ENCODE peak calls at places on chromosomes 6 and 20, in ten cellular contexts. L, V, K, S, U, D, Q, F, G and B are unnamed samples.

GRCh38 chr6:22036267-22036666 is 260.6 kb downstream of the PRL start:
- DNase-seq in S (peak; percentile 63), V (no peak), L (peak; percentile 58), D (peak; percentile 35), Q (peak; percentile 85), G (peak; percentile 45), U (peak; percentile 91), F (no peak), K (no peak), B (no peak)

GRCh38 chr6:116298968-116299367 is 19.2 kb upstream of the TSPYL1 start:
- DNase-seq in G (no peak), S (no peak), V (no peak), F (no peak), K (no peak), U (no peak), L (no peak), Q (no peak), D (no peak), B (no peak)

GRCh38 chr20:44186674-44187053 is 324 bp downstream of the JPH2 start:
- DNase-seq in F (no peak), L (no peak), Q (peak; percentile 41), D (no peak), V (no peak), G (no peak), S (no peak), K (peak; percentile 46), U (no peak), B (no peak)

GRCh38 chr6:12051861-12052368 is 39.8 kb downstream of the HIVEP1 start:
- DNase-seq in F (no peak), S (no peak), U (no peak), L (no peak), K (peak; percentile 13), V (peak; percentile 90), Q (no peak), G (peak; percentile 64), D (peak; percentile 88), B (peak; percentile 73)

GRCh38 chr6:41966961-41967311 is 25.3 kb upstream of the CCND3 start:
- DNase-seq in F (no peak), Q (no peak), L (no peak), U (peak; percentile 88), S (peak; percentile 50), D (peak; percentile 58), K (peak; percentile 54), G (no peak), V (no peak), B (no peak)

GRCh38 chr20:32527447-32528055 is 57.6 kb downstream of the NOL4L start:
- DNase-seq in S (no peak), K (no peak), Q (no peak), V (no peak), D (no peak), G (no peak), L (no peak), F (peak; percentile 54), U (no peak), B (no peak)

GRCh38 chr6:102417368-102417767 is 1023.9 kb downstream of the GRIK2 start:
- DNase-seq in S (no peak), U (no peak), F (peak; percentile 69), L (no peak), D (no peak), Q (no peak), G (no peak), K (no peak), V (peak; percentile 75), B (no peak)

GRCh38 chr6:150346346-150346745 is 22.5 kb upstream of the IYD start:
- DNase-seq in D (no peak), V (no peak), U (no peak), Q (no peak), G (no peak), S (no peak), F (no peak), K (peak; percentile 50), L (no peak), B (no peak)

GRCh38 chr6:20056350-20056992 is 155.8 kb downstream of the MBOAT1 start:
- DNase-seq in Q (peak; percentile 84), U (no peak), G (peak; percentile 50), L (no peak), D (peak; percentile 63), K (peak; percentile 79), V (peak; percentile 33), S (peak; percentile 9), F (no peak), B (peak; percentile 72)

GRCh38 chr6:692858-693736 is at the start of gene EXOC2:
- DNase-seq in U (peak; percentile 56), F (peak; percentile 86), Q (peak; percentile 94), D (peak; percentile 74), G (peak; percentile 91), V (peak; percentile 87), K (peak; percentile 94), L (peak; percentile 92), S (peak; percentile 35), B (peak; percentile 93)

GRCh38 chr6:95203153-95203754 is 374.1 kb upstream of the MANEA start:
- DNase-seq in L (no peak), F (peak; percentile 6), Q (peak; percentile 71), V (peak; percentile 40), K (peak; percentile 36), S (no peak), D (peak; percentile 45), U (no peak), G (peak; percentile 31), B (peak; percentile 93)

GRCh38 chr6:37381579-37381978 is 27.8 kb downstream of the RNF8 start:
- DNase-seq in L (peak; percentile 46), G (peak; percentile 83), S (peak; percentile 15), D (peak; percentile 74), V (peak; percentile 97), K (peak; percentile 67), F (peak; percentile 44), U (peak; percentile 84), Q (peak; percentile 84), B (peak; percentile 86)

GRCh38 chr20:61608275-61609085 is 356.4 kb downstream of the CDH4 start:
- DNase-seq in U (no peak), L (peak; percentile 65), G (peak; percentile 8), F (peak; percentile 44), K (peak; percentile 34), D (peak; percentile 31), Q (peak; percentile 70), S (no peak), V (peak; percentile 25), B (no peak)

GRCh38 chr6:18154507-18155272 is at the start of gene TPMT:
- DNase-seq in L (peak; percentile 98), F (peak; percentile 29), K (peak; percentile 44), S (peak; percentile 62), Q (peak; percentile 40), U (no peak), G (no peak), D (no peak), V (no peak), B (peak; percentile 51)

GRCh38 chr6:79420054-79420453 is 117.2 kb downstream of the LCA5 start:
- DNase-seq in V (no peak), Q (no peak), F (no peak), D (no peak), S (no peak), K (no peak), G (no peak), L (no peak), U (no peak), B (no peak)

DNA sequence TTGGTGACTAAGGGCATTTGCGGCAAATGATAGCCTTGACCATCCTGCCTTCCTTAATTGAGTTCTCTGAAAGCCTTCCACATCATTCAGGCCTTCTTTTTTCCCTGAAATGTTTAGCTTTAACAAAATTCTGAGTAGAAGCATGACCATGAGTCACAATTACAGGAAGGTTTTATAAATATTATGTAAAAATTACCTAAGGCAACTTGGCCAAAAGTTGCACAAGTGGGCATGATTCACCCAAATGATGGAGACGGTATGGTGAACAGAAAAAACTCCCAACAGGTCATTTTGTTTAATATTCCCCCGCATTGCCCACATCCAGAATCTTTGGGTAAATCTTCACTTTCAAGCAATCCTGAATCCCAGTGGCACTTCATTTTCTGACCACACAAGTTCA is 37.0 kb downstream of the MC3R start:
- DNase-seq in Q (no peak), F (no peak), G (no peak), D (no peak), K (peak; percentile 2), S (no peak), L (no peak), U (no peak), V (no peak), B (no peak)
- H3K9me3 ChIP-seq in Q (no peaks in the 10 kb centered on the region), F (no peaks in the 10 kb centered on the region), G (no peaks in the 10 kb centered on the region), D (no peaks in the 10 kb centered on the region), K (no peaks in the 10 kb centered on the region), S (peaks cover 2% of the 10 kb centered on the region), L (peaks cover 51% of the 10 kb centered on the region), U (no peaks in the 10 kb centered on the region), V (no peaks in the 10 kb centered on the region), B (no peaks in the 10 kb centered on the region)

GRCh38 chr20:8690074-8690473 is 378.8 kb upstream of the PLCB4 start:
- DNase-seq in K (no peak), Q (no peak), L (no peak), S (no peak), F (no peak), V (no peak), U (no peak), D (no peak), G (no peak), B (no peak)

GRCh38 chr20:8689337-8689736 is 379.6 kb upstream of the PLCB4 start:
- DNase-seq in G (no peak), S (no peak), V (no peak), Q (no peak), D (no peak), U (no peak), L (no peak), K (no peak), F (no peak), B (no peak)

GRCh38 chr20:8693709-8694108 is 375.2 kb upstream of the PLCB4 start:
- DNase-seq in G (no peak), L (no peak), U (no peak), Q (no peak), D (peak; percentile 93), K (peak; percentile 90), S (no peak), V (no peak), F (no peak), B (no peak)
- H3K4me2 ChIP-seq in G (no peak overlapping the region), L (no peak overlapping the region), U (no peak overlapping the region), Q (no peak overlapping the region), D (peak overlapping the region; percentile 52), K (peak overlapping the region; percentile 38), S (no peak overlapping the region), V (no peak overlapping the region), F (no peak overlapping the region), B (no peak overlapping the region)

DNA sequence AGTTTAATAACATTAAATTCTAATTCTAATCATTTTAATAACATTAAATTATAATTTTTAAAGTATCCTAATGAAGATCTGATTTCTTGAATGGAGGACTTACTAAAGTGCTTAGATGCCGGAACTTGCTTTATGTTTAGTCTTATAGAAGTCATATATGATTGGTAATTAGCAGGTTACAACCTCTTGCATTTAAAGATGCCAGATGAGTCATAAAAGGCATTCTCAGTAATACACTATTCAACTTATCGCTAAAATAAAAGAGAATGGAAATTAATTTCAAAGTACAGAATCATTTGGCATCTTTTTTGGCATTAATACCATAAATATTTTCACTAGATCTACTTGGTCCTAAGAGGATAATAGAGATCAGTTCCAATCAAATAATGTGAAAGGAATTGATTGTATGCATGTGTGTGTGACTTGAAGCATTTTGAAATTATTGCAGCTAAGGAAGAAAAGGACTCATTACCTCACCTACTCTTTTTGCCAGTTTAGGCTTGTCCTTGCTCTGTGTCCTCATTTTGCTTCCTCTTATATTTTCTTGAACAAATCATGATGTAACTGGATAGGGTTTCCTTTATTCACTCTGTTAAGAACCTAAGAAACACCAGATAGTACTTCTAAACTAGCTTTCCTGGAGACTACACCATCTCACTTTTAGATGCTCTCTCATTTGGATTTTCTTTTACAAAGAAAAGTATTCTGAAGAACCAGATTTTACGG is 2.7 kb downstream of the COL21A1 start:
- DNase-seq in G (no peak), V (no peak), F (no peak), K (no peak), L (no peak), S (no peak), D (no peak), Q (no peak), U (no peak), B (no peak)
- H3K9me3 ChIP-seq in G (no peaks in the 10 kb centered on the region), V (no peaks in the 10 kb centered on the region), F (no peaks in the 10 kb centered on the region), K (no peaks in the 10 kb centered on the region), L (no peaks in the 10 kb centered on the region), S (no peaks in the 10 kb centered on the region), D (no peaks in the 10 kb centered on the region), Q (no peaks in the 10 kb centered on the region), U (no peaks in the 10 kb centered on the region), B (no peaks in the 10 kb centered on the region)

GRCh38 chr6:155252581-155252980 is 11.2 kb upstream of the CLDN20 start:
- DNase-seq in F (no peak), L (peak; percentile 27), K (no peak), V (no peak), U (no peak), Q (no peak), D (no peak), G (no peak), S (no peak), B (no peak)
- H3K4me2 ChIP-seq in F (no peak overlapping the region), L (no peak overlapping the region), K (no peak overlapping the region), V (no peak overlapping the region), U (no peak overlapping the region), Q (no peak overlapping the region), D (no peak overlapping the region), G (no peak overlapping the region), S (no peak overlapping the region), B (no peak overlapping the region)